ENCODE peak calls at places on chromosomes 1 and 21, in ten cellular contexts. U, G, N, B, X, W, C, P, I and H are unnamed samples.
A peak's percentile ranks its signal among the peaks of the same experiment; 100 is the strongest.

GRCh38 chr1:67336783-67337182 is 29.1 kb downstream of the IL12RB2 start:
- DNase-seq in U (no peak), G (no peak), N (no peak), B (no peak), X (no peak), W (no peak), C (no peak), P (no peak), I (no peak), H (no peak)

GRCh38 chr1:184597652-184598357 is 156.9 kb downstream of the EDEM3 start:
- DNase-seq in U (peak; percentile 65), G (no peak), N (peak; percentile 37), B (no peak), X (peak; percentile 35), W (no peak), C (no peak), P (no peak), I (peak; percentile 60), H (peak; percentile 38)

GRCh38 chr1:248828845-248829244 is 3.1 kb upstream of the SH3BP5L start:
- DNase-seq in U (peak; percentile 81), G (no peak), N (no peak), B (no peak), X (peak; percentile 89), W (peak; percentile 81), C (no peak), P (no peak), I (peak; percentile 77), H (no peak)

GRCh38 chr1:176382163-176382562 is 80.8 kb upstream of the PAPPA2 start:
- DNase-seq in U (no peak), G (no peak), N (no peak), B (no peak), X (peak; percentile 5), W (no peak), C (no peak), P (no peak), I (no peak), H (no peak)

GRCh38 chr1:180053594-180054567 is 99.3 kb downstream of the CEP350 start:
- DNase-seq in U (no peak), G (no peak), N (no peak), B (no peak), X (no peak), W (no peak), C (no peak), P (no peak), I (no peak), H (no peak)

GRCh38 chr1:205259998-205260397 is 32.3 kb downstream of the TMCC2 start:
- DNase-seq in U (no peak), G (no peak), N (no peak), B (no peak), X (no peak), W (no peak), C (no peak), P (no peak), I (no peak), H (no peak)

GRCh38 chr1:19512545-19512944 is 27.2 kb upstream of the CAPZB start:
- DNase-seq in U (peak; percentile 79), G (no peak), N (no peak), B (peak; percentile 35), X (peak; percentile 83), W (no peak), C (no peak), P (peak; percentile 17), I (no peak), H (no peak)

GRCh38 chr1:40316595-40317393 is at the start of gene COL9A2:
- DNase-seq in U (no peak), G (peak; percentile 64), N (no peak), B (no peak), X (no peak), W (no peak), C (peak; percentile 27), P (peak; percentile 57), I (peak; percentile 18), H (no peak)

GRCh38 chr1:5444365-5444890 is 547.8 kb downstream of the NPHP4 start:
- DNase-seq in U (no peak), G (no peak), N (no peak), B (no peak), X (no peak), W (no peak), C (no peak), P (no peak), I (no peak), H (no peak)

GRCh38 chr1:14969006-14969405 is 184.5 kb upstream of the TMEM51 start:
- DNase-seq in U (no peak), G (peak; percentile 27), N (no peak), B (no peak), X (no peak), W (no peak), C (no peak), P (no peak), I (no peak), H (no peak)

GRCh38 chr1:86156571-86157455 is at the start of gene COL24A1:
- DNase-seq in U (peak; percentile 38), G (peak; percentile 87), N (no peak), B (no peak), X (peak; percentile 56), W (no peak), C (no peak), P (peak; percentile 30), I (peak; percentile 53), H (no peak)

GRCh38 chr1:29698033-29698432 is 461.7 kb downstream of the PTPRU start:
- DNase-seq in U (peak; percentile 61), G (peak; percentile 82), N (peak; percentile 23), B (no peak), X (peak; percentile 74), W (peak; percentile 34), C (no peak), P (peak; percentile 91), I (peak; percentile 72), H (no peak)

GRCh38 chr1:175203570-175203969 is 11.0 kb upstream of the KIAA0040 start:
- DNase-seq in U (no peak), G (no peak), N (no peak), B (no peak), X (no peak), W (no peak), C (no peak), P (no peak), I (no peak), H (no peak)

GRCh38 chr1:243490748-243491686 is 235.2 kb downstream of the SDCCAG8 start:
- DNase-seq in U (no peak), G (no peak), N (no peak), B (peak; percentile 91), X (peak; percentile 52), W (no peak), C (no peak), P (no peak), I (no peak), H (peak; percentile 45)

GRCh38 chr1:12014141-12014981 is 4.9 kb upstream of the MIIP start:
- DNase-seq in U (peak; percentile 64), G (no peak), N (no peak), B (no peak), X (peak; percentile 43), W (no peak), C (no peak), P (no peak), I (peak; percentile 88), H (no peak)
- TF ChIP-seq CTCF in U (peak; percentile 20), G (peak; percentile 24), N (no peak), B (no peak), X (peak; percentile 9), W (no peak), C (no peak), P (peak; percentile 32), I (peak; percentile 41), H (no peak)

DNA sequence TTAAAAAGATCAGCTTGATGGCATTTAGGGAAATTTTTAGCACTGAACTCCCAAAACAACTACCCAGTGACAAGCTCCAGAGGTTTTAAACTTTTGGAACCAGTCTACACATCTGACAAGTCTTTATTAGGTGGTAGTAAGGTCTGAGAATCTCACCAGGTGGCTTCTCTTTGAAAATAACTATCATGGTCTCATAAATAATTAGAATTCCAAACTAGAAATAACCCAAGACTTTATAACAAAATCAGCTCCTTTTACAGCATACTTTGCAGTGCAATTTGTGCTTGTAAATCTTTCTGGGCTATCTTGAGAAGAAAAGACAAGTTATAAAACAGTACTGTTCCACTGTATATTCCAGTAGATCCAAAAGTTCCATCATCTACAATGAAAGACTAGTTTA is 108.7 kb downstream of the LTN1 start:
- DNase-seq in U (no peak), G (no peak), N (no peak), B (no peak), X (no peak), W (no peak), C (no peak), P (no peak), I (no peak), H (no peak)
- H3K4me3 ChIP-seq in U (no peak overlapping the region), G (peak overlapping the region; percentile 54), N (no peak overlapping the region), B (no peak overlapping the region), X (peak overlapping the region; percentile 68), W (peak overlapping the region; percentile 81), C (no peak overlapping the region), P (peak overlapping the region; percentile 51), I (no peak overlapping the region), H (peak overlapping the region; percentile 73)

GRCh38 chr1:27321813-27322568 is at the start of gene TMEM222:
- DNase-seq in U (peak; percentile 97), G (peak; percentile 98), N (peak; percentile 98), B (peak; percentile 90), X (peak; percentile 95), W (peak; percentile 87), C (peak; percentile 95), P (peak; percentile 99), I (peak; percentile 99), H (peak; percentile 71)
- TF ChIP-seq CTCF in U (no peak), G (no peak), N (no peak), B (no peak), X (no peak), W (no peak), C (no peak), P (no peak), I (no peak), H (peak; percentile 14)

DNA sequence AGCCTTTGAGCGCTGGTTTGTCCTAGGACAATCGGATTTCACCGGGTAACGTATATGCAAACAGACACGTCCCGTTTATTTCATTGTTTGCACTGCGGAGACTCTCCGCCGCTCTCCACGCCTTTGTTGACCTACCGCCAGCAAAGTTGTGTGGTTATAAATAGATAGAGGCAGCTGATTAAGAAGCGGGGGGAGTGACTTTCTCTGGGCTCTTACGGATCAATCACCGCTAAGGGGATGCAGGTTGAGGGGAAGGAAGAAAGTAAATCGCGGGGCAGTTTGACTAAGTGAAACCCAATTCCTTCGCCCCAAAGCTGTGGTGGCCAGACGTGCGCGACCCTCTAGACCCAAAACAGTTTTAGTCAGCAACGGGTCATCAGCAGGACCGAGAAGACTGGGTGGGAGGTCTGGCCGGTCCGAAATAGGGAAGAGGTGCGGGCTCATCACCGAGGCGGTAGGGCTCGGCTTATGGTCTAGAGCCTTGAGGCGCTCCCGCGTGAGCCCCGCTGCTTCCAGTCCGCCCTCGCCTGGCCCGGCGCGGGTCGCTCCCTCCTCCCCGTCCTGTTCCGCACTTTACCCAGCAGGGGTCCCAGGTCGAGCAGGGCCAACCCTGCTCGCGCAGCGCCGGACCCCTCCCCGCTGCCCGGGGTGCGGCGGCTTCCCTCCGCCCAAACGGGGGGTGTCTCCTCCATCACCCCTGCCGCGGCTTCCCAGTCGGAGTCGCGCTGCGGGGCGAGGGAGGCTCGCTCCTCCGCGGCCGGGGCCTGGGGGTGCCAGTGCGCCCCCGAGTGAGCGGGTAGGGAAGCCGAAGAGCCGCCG is 120.8 kb upstream of the RRP15 start:
- DNase-seq in U (peak; percentile 25), G (peak; percentile 90), N (peak; percentile 42), B (peak; percentile 11), X (peak; percentile 21), W (no peak), C (no peak), P (peak; percentile 12), I (peak; percentile 25), H (no peak)
- H3K4me3 ChIP-seq in U (peak overlapping the region; percentile 44), G (peak overlapping the region; percentile 90), N (peak overlapping the region; percentile 39), B (peak overlapping the region; percentile 66), X (peak overlapping the region; percentile 27), W (no peak overlapping the region), C (peak overlapping the region; percentile 28), P (peak overlapping the region; percentile 34), I (peak overlapping the region; percentile 30), H (peak overlapping the region; percentile 44)